ENCODE peak calls at places on chromosomes 2 and 18, in four cellular contexts. One of them, this sample, is unnamed.

GRCh38 chr2:191190439-191190838 is 39.6 kb upstream of the STAT4 start:
- DNase-seq in head of caudate nucleus: no peak
- DNase-seq in type B pancreatic cell: no peak
- DNase-seq in GM23248: no peak
- DNase-seq in this sample: no peak

GRCh38 chr2:96506016-96506906 is 1.1 kb upstream of the NEURL3 start:
- DNase-seq in head of caudate nucleus: no peak
- DNase-seq in type B pancreatic cell: peak; percentile 60
- DNase-seq in GM23248: no peak
- DNase-seq in this sample: no peak

GRCh38 chr18:56789004-56789888 is 138.1 kb downstream of the WDR7 start:
- DNase-seq in head of caudate nucleus: no peak
- DNase-seq in type B pancreatic cell: no peak
- DNase-seq in GM23248: peak; percentile 41
- DNase-seq in this sample: no peak

GRCh38 chr2:63047193-63047533 is 3.5 kb upstream of the OTX1 start:
- DNase-seq in head of caudate nucleus: no peak
- DNase-seq in type B pancreatic cell: no peak
- DNase-seq in GM23248: no peak
- DNase-seq in this sample: no peak

GRCh38 chr2:204177977-204178522 is 241.5 kb downstream of the ICOS start:
- DNase-seq in head of caudate nucleus: no peak
- DNase-seq in type B pancreatic cell: no peak
- DNase-seq in GM23248: peak; percentile 30
- DNase-seq in this sample: no peak

GRCh38 chr2:135727968-135728728 is 13.5 kb upstream of the UBXN4 start:
- DNase-seq in head of caudate nucleus: no peak
- DNase-seq in type B pancreatic cell: no peak
- DNase-seq in GM23248: no peak
- DNase-seq in this sample: no peak

GRCh38 chr2:196991061-196991460 is 64.6 kb upstream of the PGAP1 start:
- DNase-seq in head of caudate nucleus: no peak
- DNase-seq in type B pancreatic cell: no peak
- DNase-seq in GM23248: no peak
- DNase-seq in this sample: no peak

GRCh38 chr2:61287254-61287653 is 125.3 kb downstream of the C2orf74 start:
- DNase-seq in head of caudate nucleus: no peak
- DNase-seq in type B pancreatic cell: no peak
- DNase-seq in GM23248: no peak
- DNase-seq in this sample: no peak

GRCh38 chr2:241708879-241709278 is 7.0 kb downstream of the ING5 start:
- DNase-seq in head of caudate nucleus: no peak
- DNase-seq in type B pancreatic cell: no peak
- DNase-seq in GM23248: no peak
- DNase-seq in this sample: no peak

GRCh38 chr2:239311132-239312040 is 89.4 kb downstream of the HDAC4 start:
- DNase-seq in head of caudate nucleus: peak; percentile 43
- DNase-seq in type B pancreatic cell: peak; percentile 44
- DNase-seq in GM23248: peak; percentile 81
- DNase-seq in this sample: no peak

GRCh38 chr2:136527560-136527959 is 237.8 kb upstream of the THSD7B start:
- DNase-seq in head of caudate nucleus: no peak
- DNase-seq in type B pancreatic cell: no peak
- DNase-seq in GM23248: peak; percentile 29
- DNase-seq in this sample: no peak

GRCh38 chr2:152584301-152584700 is 133.0 kb downstream of the PRPF40A start:
- DNase-seq in head of caudate nucleus: no peak
- DNase-seq in type B pancreatic cell: no peak
- DNase-seq in GM23248: no peak
- DNase-seq in this sample: no peak

GRCh38 chr2:191247381-191248057 is 2.3 kb downstream of the MYO1B start:
- DNase-seq in head of caudate nucleus: no peak
- DNase-seq in type B pancreatic cell: no peak
- DNase-seq in GM23248: peak; percentile 95
- DNase-seq in this sample: peak; percentile 88

GRCh38 chr2:161956751-161957150 is 117.3 kb downstream of the DPP4 start:
- DNase-seq in head of caudate nucleus: no peak
- DNase-seq in type B pancreatic cell: no peak
- DNase-seq in GM23248: no peak
- DNase-seq in this sample: no peak

GRCh38 chr2:217279571-217279970 is 419.7 kb upstream of the TNP1 start:
- DNase-seq in head of caudate nucleus: no peak
- DNase-seq in type B pancreatic cell: no peak
- DNase-seq in GM23248: peak; percentile 97
- DNase-seq in this sample: peak; percentile 94

GRCh38 chr2:239805043-239805329 is 220.2 kb downstream of the NDUFA10 start:
- DNase-seq in head of caudate nucleus: no peak
- DNase-seq in type B pancreatic cell: peak; percentile 57
- DNase-seq in GM23248: no peak
- DNase-seq in this sample: no peak

GRCh38 chr2:128313076-128313836 is 5.4 kb downstream of the HS6ST1 start:
- DNase-seq in head of caudate nucleus: peak; percentile 15
- DNase-seq in type B pancreatic cell: peak; percentile 58
- DNase-seq in GM23248: peak; percentile 74
- DNase-seq in this sample: no peak

GRCh38 chr18:23243178-23243577 is 107.9 kb downstream of the CABLES1 start:
- DNase-seq in head of caudate nucleus: no peak
- DNase-seq in type B pancreatic cell: no peak
- DNase-seq in GM23248: no peak
- DNase-seq in this sample: no peak

GRCh38 chr2:98883780-98884211 is 52.2 kb downstream of the CRACDL start:
- DNase-seq in head of caudate nucleus: peak; percentile 59
- DNase-seq in type B pancreatic cell: peak; percentile 40
- DNase-seq in GM23248: no peak
- DNase-seq in this sample: no peak

GRCh38 chr2:106272202-106272807 is 78.2 kb upstream of the UXS1 start:
- DNase-seq in head of caudate nucleus: no peak
- DNase-seq in type B pancreatic cell: no peak
- DNase-seq in GM23248: no peak
- DNase-seq in this sample: no peak

GRCh38 chr2:27322301-27322765 is 564 bp downstream of the MPV17 start:
- DNase-seq in head of caudate nucleus: peak; percentile 23
- DNase-seq in type B pancreatic cell: no peak
- DNase-seq in GM23248: peak; percentile 48
- DNase-seq in this sample: no peak

GRCh38 chr2:47022399-47022798 is 106.8 kb upstream of the MCFD2 start:
- DNase-seq in head of caudate nucleus: no peak
- DNase-seq in type B pancreatic cell: no peak
- DNase-seq in GM23248: no peak
- DNase-seq in this sample: no peak

GRCh38 chr2:71224457-71224856 is 2.4 kb downstream of the PAIP2B start:
- DNase-seq in head of caudate nucleus: no peak
- DNase-seq in type B pancreatic cell: no peak
- DNase-seq in GM23248: no peak
- DNase-seq in this sample: no peak

GRCh38 chr2:181399046-181399445 is 58.1 kb upstream of the ITGA4 start:
- DNase-seq in head of caudate nucleus: no peak
- DNase-seq in type B pancreatic cell: no peak
- DNase-seq in GM23248: no peak
- DNase-seq in this sample: no peak

GRCh38 chr2:129752686-129753085 is 226.8 kb upstream of the RAB6C start:
- DNase-seq in head of caudate nucleus: no peak
- DNase-seq in type B pancreatic cell: peak; percentile 43
- DNase-seq in GM23248: no peak
- DNase-seq in this sample: no peak

GRCh38 chr2:20752293-20752692 is 70.6 kb downstream of the LDAH start:
- DNase-seq in head of caudate nucleus: no peak
- DNase-seq in type B pancreatic cell: no peak
- DNase-seq in GM23248: no peak
- DNase-seq in this sample: no peak

This sample was measured in stromal cell of bone marrow.